ENCODE peak calls at places on chromosomes 5 and 9, in seven cellular contexts. X is HFFc6, C is kidney epithelial cell, Q is HL-60, J is bronchial epithelial cell, M is prostate gland, A is psoas muscle. G is an unnamed sample.

GRCh38 chr5:154368041-154368800 is 77.6 kb upstream of the SAP30L start:
- DNase-seq in Q (no peak), M (peak; percentile 12), C (peak; percentile 87), A (no peak), X (peak; percentile 91), J (peak; percentile 95), G (peak; percentile 81)

GRCh38 chr5:102654559-102655354 is 100.3 kb upstream of the PAM start:
- DNase-seq in X (no peak), J (no peak), A (no peak), C (no peak), Q (no peak), M (no peak), G (no peak)

GRCh38 chr5:178661836-178662540 is 35.1 kb upstream of the CLK4 start:
- DNase-seq in C (no peak), M (no peak), X (no peak), A (no peak), Q (no peak), J (no peak), G (no peak)

GRCh38 chr9:102506391-102506790 is 488.7 kb upstream of the CYLC2 start:
- DNase-seq in M (no peak), C (no peak), X (no peak), A (no peak), J (no peak), Q (no peak), G (no peak)

GRCh38 chr5:116652196-116652729 is 77.6 kb upstream of the SEMA6A start:
- DNase-seq in X (no peak), C (peak; percentile 64), J (peak; percentile 80), M (no peak), A (peak; percentile 76), Q (no peak), G (peak; percentile 54)

GRCh38 chr9:77648458-77649108 is 461 bp upstream of the GNA14 start:
- DNase-seq in J (peak; percentile 7), X (no peak), A (peak; percentile 75), Q (peak; percentile 23), M (peak; percentile 59), C (no peak), G (no peak)

GRCh38 chr9:131255731-131256197 is 20.5 kb downstream of the FAM78A start:
- DNase-seq in C (no peak), X (no peak), M (no peak), J (no peak), Q (no peak), A (no peak), G (no peak)

GRCh38 chr5:133739381-133739780 is 127.0 kb upstream of the FSTL4 start:
- DNase-seq in C (no peak), M (no peak), Q (no peak), A (no peak), X (no peak), J (no peak), G (no peak)

GRCh38 chr9:107389617-107390071 is 99.9 kb downstream of the KLF4 start:
- DNase-seq in A (peak; percentile 78), X (no peak), J (peak; percentile 99), M (peak; percentile 85), C (no peak), Q (no peak), G (no peak)

GRCh38 chr5:155049569-155050383 is 36.2 kb downstream of the KIF4B start:
- DNase-seq in X (no peak), A (no peak), Q (no peak), M (no peak), C (no peak), J (peak; percentile 17), G (no peak)

GRCh38 chr5:172283020-172283861 is at the start of gene UBTD2:
- DNase-seq in Q (peak; percentile 71), X (peak; percentile 66), J (peak; percentile 46), M (peak; percentile 78), C (no peak), A (peak; percentile 91), G (no peak)

GRCh38 chr5:150781706-150782614 is 3.4 kb downstream of the SMIM3 start:
- DNase-seq in J (no peak), A (peak; percentile 81), X (peak; percentile 97), C (no peak), Q (no peak), M (peak; percentile 54), G (no peak)

GRCh38 chr9:130987738-130988399 is 21.1 kb upstream of the LAMC3 start:
- DNase-seq in X (no peak), C (no peak), A (no peak), Q (no peak), J (no peak), M (no peak), G (no peak)

GRCh38 chr5:161546463-161547301 is at the start of gene GABRB2:
- DNase-seq in C (no peak), A (peak; percentile 59), M (no peak), X (no peak), J (peak; percentile 25), Q (peak; percentile 56), G (no peak)

GRCh38 chr9:137105814-137106661 is 8.5 kb downstream of the DPP7 start:
- DNase-seq in M (no peak), A (no peak), C (no peak), Q (no peak), X (no peak), J (no peak), G (no peak)

GRCh38 chr5:41270423-41271251 is 57.3 kb upstream of the C6 start:
- DNase-seq in C (peak; percentile 29), A (no peak), J (peak; percentile 54), X (peak; percentile 60), M (no peak), Q (peak; percentile 13), G (peak; percentile 17)

GRCh38 chr5:89421035-89421434 is 538.1 kb upstream of the MEF2C start:
- DNase-seq in X (no peak), A (no peak), M (no peak), Q (no peak), J (peak; percentile 71), C (peak; percentile 29), G (peak; percentile 73)

GRCh38 chr5:71734141-71734540 is 15.1 kb downstream of the CARTPT start:
- DNase-seq in M (no peak), A (no peak), Q (no peak), J (no peak), X (no peak), C (no peak), G (peak; percentile 6)

GRCh38 chr9:105694320-105694847 is at the start of gene TMEM38B:
- DNase-seq in Q (peak; percentile 62), C (no peak), M (peak; percentile 76), A (peak; percentile 91), X (peak; percentile 38), J (peak; percentile 54), G (no peak)

GRCh38 chr9:109072133-109072692 is 47.5 kb downstream of the TMEM245 start:
- DNase-seq in A (no peak), C (no peak), Q (no peak), J (no peak), X (no peak), M (no peak), G (no peak)

DNA sequence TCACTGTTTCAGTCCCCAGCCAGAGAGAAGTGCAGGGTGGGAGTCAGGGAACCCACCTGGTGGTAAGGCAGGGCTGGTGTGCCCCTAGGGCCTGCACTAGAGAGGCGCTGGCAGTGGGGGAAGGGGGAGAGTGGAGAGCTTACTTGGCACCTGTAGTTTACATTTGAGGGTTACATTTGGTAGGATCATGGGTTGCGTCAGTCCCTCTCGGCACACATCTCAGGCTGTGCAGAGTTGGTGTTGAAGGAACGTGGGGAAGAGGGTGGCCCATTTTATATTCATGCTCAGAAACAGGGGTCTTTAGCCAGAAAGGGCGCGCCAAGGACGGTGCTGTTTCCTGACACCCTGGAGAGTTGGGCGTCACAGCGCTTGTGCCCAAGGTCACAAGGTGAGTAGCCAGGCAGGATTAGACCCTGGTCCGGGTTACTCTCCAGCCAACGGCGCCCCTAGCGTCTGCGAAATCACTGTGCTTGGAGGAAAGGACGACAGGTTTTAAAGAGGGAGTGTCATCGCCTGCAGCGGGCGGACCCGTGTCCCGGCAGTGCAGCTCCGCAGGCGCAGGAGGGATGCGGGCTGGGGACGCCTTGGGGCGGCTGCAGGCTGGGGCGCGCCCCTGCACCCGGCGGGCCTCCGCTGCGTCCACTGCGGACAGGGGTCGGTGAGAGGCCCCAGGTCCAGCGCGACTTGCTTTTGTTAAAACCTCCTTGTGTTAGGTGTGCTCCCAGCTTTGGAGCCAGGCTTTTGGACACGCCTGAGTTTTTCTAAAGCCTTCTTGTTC is 272.6 kb downstream of the FANCC start:
- DNase-seq in Q (no peak), J (peak; percentile 69), A (peak; percentile 87), X (no peak), M (peak; percentile 78), C (no peak), G (no peak)
- TF ChIP-seq CTCF in Q (no peak), J (peak; percentile 92), A (peak; percentile 58), X (no peak), M (no peak), C (peak; percentile 40), G (peak; percentile 68)

GRCh38 chr9:121055642-121056143 is 5.6 kb upstream of the C5 start:
- DNase-seq in X (no peak), Q (no peak), J (peak; percentile 20), A (no peak), C (no peak), M (no peak), G (no peak)
- TF ChIP-seq CTCF in X (peak; percentile 72), Q (no peak), J (peak; percentile 59), A (no peak), C (peak; percentile 29), M (no peak), G (peak; percentile 32)

GRCh38 chr9:132644251-132644650 is 25.5 kb downstream of the DDX31 start:
- DNase-seq in Q (no peak), A (no peak), M (no peak), X (no peak), C (no peak), J (no peak), G (no peak)
- TF ChIP-seq CTCF in Q (no peak), A (no peak), M (no peak), X (peak; percentile 35), C (peak; percentile 9), J (no peak), G (no peak)

GRCh38 chr5:177327539-177328522 is 16.1 kb upstream of the MXD3 start:
- DNase-seq in A (no peak), C (peak; percentile 67), J (no peak), M (no peak), X (no peak), Q (no peak), G (peak; percentile 71)
- TF ChIP-seq CTCF in A (no peak), C (no peak), J (no peak), M (no peak), X (no peak), Q (no peak), G (peak; percentile 30)

DNA sequence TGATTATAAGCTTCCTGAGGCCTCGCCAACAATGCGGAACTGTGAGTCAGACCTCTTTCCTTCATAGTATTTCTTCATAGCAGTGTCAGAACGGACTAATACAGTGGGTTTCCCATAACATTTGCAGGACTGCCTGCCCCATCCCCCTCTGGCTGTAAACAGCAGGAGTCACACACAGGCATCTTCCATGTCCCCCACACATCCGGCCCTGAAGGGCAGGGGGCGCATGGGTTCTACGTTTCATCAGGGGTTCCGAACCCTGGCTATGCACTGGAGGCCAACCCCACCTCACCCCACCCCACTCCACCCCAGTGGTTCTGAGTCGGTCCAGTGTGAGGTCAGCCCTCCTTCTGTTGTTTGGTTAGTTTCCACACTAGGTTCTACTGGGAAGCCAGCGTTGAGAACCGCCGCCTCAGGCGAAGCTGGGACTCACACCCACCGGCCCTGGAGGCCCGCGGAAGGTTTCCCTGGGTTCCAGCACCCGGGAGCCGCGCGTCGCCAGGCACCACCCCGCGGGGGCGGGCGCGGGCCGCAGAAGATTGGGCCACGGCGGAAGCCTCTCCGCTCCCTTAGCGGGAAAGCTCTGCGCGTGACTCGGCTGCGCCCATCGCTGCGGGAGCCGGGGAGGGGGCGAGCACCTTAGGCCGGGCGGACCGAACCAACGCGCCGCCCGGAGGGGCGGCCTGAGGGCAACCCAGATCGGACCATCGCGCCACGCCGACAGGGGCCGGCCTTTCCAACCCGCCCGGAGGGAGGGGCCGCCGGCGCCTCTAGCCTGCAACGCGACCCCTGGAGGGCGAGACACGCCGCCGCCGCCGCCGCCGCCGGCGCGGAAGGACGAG is at the start of gene RUSC2:
- DNase-seq in M (peak; percentile 67), A (peak; percentile 95), J (peak; percentile 70), X (peak; percentile 92), Q (peak; percentile 56), C (peak; percentile 34), G (peak; percentile 83)
- TF ChIP-seq CTCF in M (no peak), A (peak; percentile 30), J (no peak), X (peak; percentile 72), Q (no peak), C (peak; percentile 42), G (peak; percentile 47)